ENCODE peak calls at places on chromosomes 2 and 18, in nine cellular contexts. Y is foreskin fibroblast, T is dermis blood vessel endothelial cell, J is NCI-H2029 treated with DMSO at 0.1 percent for 48 hours, L is NCI-H748 treated with DMSO at 0.1 percent for 48 hours, O is NCI-H1092, B is ureter, U is NCI-H1417 treated with DMSO at 0.1 percent for 48 hours, H is NCI-H510A treated with DMSO at 0.1 percent for 48 hours. X is an unnamed sample.

GRCh38 chr2:30994227-30995056 is 143.8 kb downstream of the GALNT14 start:
- DNase-seq in L (no peak), J (no peak), B (no peak), O (no peak), H (no peak), Y (no peak), U (no peak), T (no peak), X (no peak)

GRCh38 chr2:30511122-30512083 is 64.4 kb downstream of the LCLAT1 start:
- DNase-seq in Y (peak), U (peak), O (peak), T (no peak), L (peak), B (peak), J (peak), H (peak), X (no peak)

GRCh38 chr2:139518276-139518675 is 738.1 kb upstream of the NXPH2 start:
- DNase-seq in J (no peak), O (no peak), T (no peak), Y (no peak), U (no peak), B (no peak), H (no peak), L (no peak), X (no peak)

GRCh38 chr2:174024524-174025270 is 59.5 kb upstream of the SP3 start:
- DNase-seq in Y (peak), H (peak), U (no peak), T (no peak), L (no peak), J (no peak), O (no peak), B (peak), X (peak)

GRCh38 chr18:5543854-5544389 is at the start of gene EPB41L3:
- DNase-seq in Y (no peak), J (peak), O (no peak), B (no peak), T (peak), U (no peak), H (peak), L (no peak), X (no peak)

GRCh38 chr2:122748552-122749011 is 993.1 kb downstream of the TSN start:
- DNase-seq in B (no peak), Y (peak), O (no peak), J (no peak), H (no peak), U (no peak), T (peak), L (peak), X (peak)

GRCh38 chr2:172869861-172870260 is 134.2 kb downstream of the RAPGEF4 start:
- DNase-seq in T (peak), J (no peak), O (no peak), L (no peak), Y (no peak), U (no peak), B (no peak), H (no peak), X (no peak)

GRCh38 chr2:231457101-231457500 is 7.2 kb downstream of the NCL start:
- DNase-seq in O (no peak), H (no peak), B (no peak), U (no peak), T (no peak), L (no peak), J (no peak), Y (no peak), X (no peak)

GRCh38 chr18:50097702-50098101 is 97.2 kb downstream of the MYO5B start:
- DNase-seq in T (no peak), J (no peak), U (no peak), Y (peak), B (no peak), H (no peak), L (no peak), O (no peak), X (no peak)

GRCh38 chr2:118850901-118851268 is 3.4 kb upstream of the EN1 start:
- DNase-seq in B (peak), U (no peak), J (no peak), L (no peak), H (no peak), Y (no peak), O (no peak), T (no peak), X (no peak)

GRCh38 chr2:235716875-235717496 is 223.1 kb downstream of the AGAP1 start:
- DNase-seq in J (peak), T (peak), H (peak), B (no peak), U (peak), Y (no peak), L (peak), O (no peak), X (no peak)

GRCh38 chr2:227033471-227034148 is 130.4 kb downstream of the COL4A4 start:
- DNase-seq in U (no peak), J (no peak), H (peak), T (peak), Y (peak), B (no peak), L (no peak), O (no peak), X (peak)

GRCh38 chr2:38740851-38741541 is 10.2 kb downstream of the SRSF7 start:
- DNase-seq in L (peak), H (peak), U (no peak), J (no peak), B (no peak), O (no peak), Y (peak), T (peak), X (peak)

GRCh38 chr18:68840554-68841263 is 42.8 kb downstream of the CCDC102B start:
- DNase-seq in L (no peak), Y (peak), B (no peak), J (no peak), T (peak), O (no peak), H (no peak), U (no peak), X (peak)

GRCh38 chr2:7118606-7119503 is 201.6 kb downstream of the RNF144A start:
- DNase-seq in Y (peak), B (peak), J (no peak), L (peak), H (peak), O (no peak), U (no peak), T (peak), X (peak)

X was measured in A673.